ENCODE peak calls at places on chromosomes 1 and 21, in five cellular contexts. N, Q, J, I and K are unnamed samples.

GRCh38 chr1:90370696-90371095 is 346.4 kb downstream of the BARHL2 start:
- ATAC-seq in N (no peak), Q (no peak), J (no peak), I (no peak), K (no peak)

GRCh38 chr1:28031173-28031572 is 57.2 kb downstream of the EYA3 start:
- ATAC-seq in N (no peak), Q (no peak), J (no peak), I (no peak), K (no peak)

GRCh38 chr1:244205906-244206305 is 154.8 kb downstream of the ZBTB18 start:
- ATAC-seq in N (no peak), Q (no peak), J (no peak), I (no peak), K (no peak)

GRCh38 chr1:245155186-245156040 is 628 bp downstream of the KIF26B start:
- ATAC-seq in N (no peak), Q (peak), J (no peak), I (peak), K (no peak)

GRCh38 chr21:34537838-34538237 is 25.8 kb upstream of the KCNE1 start:
- ATAC-seq in N (no peak), Q (no peak), J (no peak), I (no peak), K (no peak)

GRCh38 chr1:89277725-89278124 is 5.1 kb upstream of the GBP5 start:
- ATAC-seq in N (no peak), Q (no peak), J (no peak), I (no peak), K (no peak)

GRCh38 chr1:35536551-35537162 is 20.5 kb downstream of the KIAA0319L start:
- ATAC-seq in N (no peak), Q (no peak), J (no peak), I (no peak), K (no peak)

GRCh38 chr21:41888749-41889376 is 9.7 kb upstream of the PRDM15 start:
- ATAC-seq in N (no peak), Q (no peak), J (no peak), I (no peak), K (no peak)

GRCh38 chr1:226223157-226223785 is at the start of gene MIXL1:
- ATAC-seq in N (peak), Q (peak), J (no peak), I (peak), K (no peak)

GRCh38 chr1:97379387-97380075 is 541.3 kb downstream of the DPYD start:
- ATAC-seq in N (no peak), Q (no peak), J (peak), I (no peak), K (no peak)

GRCh38 chr1:152640351-152640750 is 17.4 kb upstream of the LCE3A start:
- ATAC-seq in N (no peak), Q (no peak), J (no peak), I (no peak), K (no peak)

GRCh38 chr21:42990251-42990650 is 15.9 kb downstream of the PKNOX1 start:
- ATAC-seq in N (peak), Q (peak), J (no peak), I (no peak), K (no peak)

GRCh38 chr1:221989741-221990140 is 247.9 kb upstream of the DUSP10 start:
- ATAC-seq in N (no peak), Q (no peak), J (no peak), I (no peak), K (no peak)

GRCh38 chr1:39174400-39175081 is 30.0 kb upstream of the MACF1 start:
- ATAC-seq in N (no peak), Q (peak), J (no peak), I (no peak), K (no peak)

GRCh38 chr21:22961248-22961647 is 1963.0 kb downstream of the NCAM2 start:
- ATAC-seq in N (no peak), Q (no peak), J (no peak), I (no peak), K (no peak)

GRCh38 chr1:172254521-172255222 is 165.8 kb upstream of the C1orf105 start:
- ATAC-seq in N (peak), Q (no peak), J (no peak), I (no peak), K (no peak)

GRCh38 chr1:155125946-155126493 is 1.7 kb upstream of the EFNA1 start:
- ATAC-seq in N (no peak), Q (peak), J (peak), I (peak), K (peak)

GRCh38 chr1:243420369-243420768 is 164.5 kb downstream of the SDCCAG8 start:
- ATAC-seq in N (no peak), Q (no peak), J (no peak), I (no peak), K (no peak)

GRCh38 chr1:94316836-94317789 is 79.7 kb upstream of the ARHGAP29 start:
- ATAC-seq in N (no peak), Q (no peak), J (no peak), I (peak), K (no peak)

GRCh38 chr1:154664331-154664730 is 56.3 kb upstream of the ADAR start:
- ATAC-seq in N (no peak), Q (no peak), J (no peak), I (no peak), K (no peak)

GRCh38 chr1:116989851-116990250 is 11.7 kb upstream of the CD101 start:
- ATAC-seq in N (no peak), Q (no peak), J (no peak), I (no peak), K (no peak)

GRCh38 chr21:38448619-38449186 is 49.6 kb downstream of the ERG start:
- ATAC-seq in N (no peak), Q (no peak), J (no peak), I (no peak), K (no peak)

GRCh38 chr21:26112127-26112742 is 58.3 kb downstream of the APP start:
- ATAC-seq in N (peak), Q (no peak), J (no peak), I (no peak), K (no peak)

GRCh38 chr1:18646091-18646775 is 15.6 kb downstream of the PAX7 start:
- ATAC-seq in N (no peak), Q (no peak), J (no peak), I (no peak), K (no peak)

GRCh38 chr21:45294509-45295291 is 7.0 kb upstream of the POFUT2 start:
- ATAC-seq in N (no peak), Q (no peak), J (peak), I (no peak), K (peak)

GRCh38 chr1:20227704-20228103 is 41.4 kb upstream of the PLA2G2C start:
- ATAC-seq in N (no peak), Q (no peak), J (no peak), I (no peak), K (no peak)

GRCh38 chr1:22472596-22472995 is 20.9 kb downstream of the ZBTB40 start:
- ATAC-seq in N (no peak), Q (no peak), J (no peak), I (no peak), K (no peak)

GRCh38 chr1:230308039-230308438 is 118.1 kb downstream of the PGBD5 start:
- ATAC-seq in N (no peak), Q (peak), J (no peak), I (no peak), K (peak)

GRCh38 chr1:15261155-15262002 is 14.4 kb downstream of the FHAD1 start:
- ATAC-seq in N (peak), Q (peak), J (peak), I (peak), K (peak)

GRCh38 chr1:212718499-212718898 is 18.9 kb upstream of the BATF3 start:
- ATAC-seq in N (no peak), Q (peak), J (no peak), I (no peak), K (no peak)

GRCh38 chr1:179296831-179297377 is 3.3 kb downstream of the SOAT1 start:
- ATAC-seq in N (no peak), Q (no peak), J (no peak), I (no peak), K (no peak)

GRCh38 chr1:179298952-179299351 is 5.4 kb downstream of the SOAT1 start:
- ATAC-seq in N (peak), Q (no peak), J (no peak), I (no peak), K (no peak)

GRCh38 chr1:179293340-179294327 is at the start of gene SOAT1:
- ATAC-seq in N (peak), Q (peak), J (peak), I (peak), K (peak)

GRCh38 chr1:179296356-179296755 is 2.8 kb downstream of the SOAT1 start:
- ATAC-seq in N (no peak), Q (no peak), J (no peak), I (no peak), K (no peak)

GRCh38 chr1:179295356-179295755 is 1.8 kb downstream of the SOAT1 start:
- ATAC-seq in N (no peak), Q (no peak), J (no peak), I (no peak), K (no peak)
- H3K27ac ChIP-seq in N (peak), Q (no peak), J (peak), I (peak), K (no peak)

DNA sequence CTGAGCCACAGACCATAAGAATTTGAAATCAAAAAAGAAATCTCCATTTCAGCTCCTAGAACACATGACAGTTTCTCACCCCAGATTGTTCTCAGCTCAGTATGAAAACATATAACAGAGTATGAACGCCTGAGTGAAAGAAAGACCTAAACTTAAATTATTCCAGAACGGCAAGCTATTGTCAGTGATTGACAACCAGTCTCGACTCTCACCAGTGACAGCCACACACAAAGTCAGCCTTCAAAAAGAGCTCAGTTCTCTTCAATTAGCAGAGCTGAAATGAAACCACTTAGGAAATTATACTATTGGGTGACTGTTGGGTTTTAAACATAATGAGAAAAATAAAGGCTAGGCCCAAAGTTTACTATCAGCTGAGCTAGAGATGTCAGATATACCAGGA is 312.8 kb downstream of the OMA1 start:
- ATAC-seq in N (no peak), Q (no peak), J (no peak), I (no peak), K (no peak)
- TF ChIP-seq EP300 in N (no peak), Q (no peak), J (no peak), I (no peak), K (no peak)

GRCh38 chr1:2061065-2061778 is 11.0 kb downstream of the PRKCZ start:
- ATAC-seq in N (no peak), Q (peak), J (peak), I (no peak), K (no peak)

GRCh38 chr1:2060535-2060934 is 10.3 kb downstream of the PRKCZ start:
- ATAC-seq in N (no peak), Q (no peak), J (peak), I (no peak), K (no peak)

GRCh38 chr1:2060082-2060481 is 9.9 kb downstream of the PRKCZ start:
- ATAC-seq in N (no peak), Q (no peak), J (peak), I (no peak), K (no peak)

GRCh38 chr1:2056955-2057590 is 6.9 kb downstream of the PRKCZ start:
- ATAC-seq in N (no peak), Q (no peak), J (no peak), I (no peak), K (no peak)

DNA sequence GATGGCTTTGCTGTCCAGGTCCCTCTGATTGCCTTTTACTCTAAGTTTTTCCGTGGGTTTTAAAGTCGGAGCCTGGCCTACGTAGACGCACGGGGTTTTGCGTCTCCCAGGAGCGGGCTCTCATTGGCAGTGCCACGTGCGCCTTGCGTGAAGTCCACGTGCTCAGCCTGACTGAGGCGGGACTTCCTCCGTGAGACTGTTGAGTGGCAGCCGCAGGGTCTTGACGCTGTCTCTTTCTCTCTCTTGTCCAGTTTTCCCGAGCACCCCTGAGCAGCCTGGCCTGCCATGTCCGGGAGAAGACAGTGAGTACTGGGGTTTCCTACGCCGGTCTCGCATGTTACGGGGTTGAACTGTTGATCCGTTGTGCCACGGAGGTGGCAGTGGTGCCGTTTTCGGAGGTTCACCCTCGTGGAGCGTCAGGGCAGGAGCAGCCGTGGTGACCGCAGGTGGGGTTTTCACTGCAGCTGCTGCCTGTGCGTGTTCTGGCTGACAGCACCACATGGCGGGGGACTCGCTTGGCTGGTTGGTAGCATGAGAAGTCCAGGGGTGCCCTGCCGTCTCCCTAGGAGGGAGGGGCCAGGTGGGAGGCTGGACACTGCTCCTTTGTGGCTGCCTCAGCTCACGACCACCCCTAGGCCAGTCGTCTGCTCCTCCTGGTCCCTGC is 9.2 kb downstream of the PRKCZ start:
- ATAC-seq in N (no peak), Q (no peak), J (no peak), I (no peak), K (no peak)
- TF ChIP-seq POLR2AphosphoS5 in N (no peak), Q (no peak), J (no peak), I (no peak), K (no peak)

DNA sequence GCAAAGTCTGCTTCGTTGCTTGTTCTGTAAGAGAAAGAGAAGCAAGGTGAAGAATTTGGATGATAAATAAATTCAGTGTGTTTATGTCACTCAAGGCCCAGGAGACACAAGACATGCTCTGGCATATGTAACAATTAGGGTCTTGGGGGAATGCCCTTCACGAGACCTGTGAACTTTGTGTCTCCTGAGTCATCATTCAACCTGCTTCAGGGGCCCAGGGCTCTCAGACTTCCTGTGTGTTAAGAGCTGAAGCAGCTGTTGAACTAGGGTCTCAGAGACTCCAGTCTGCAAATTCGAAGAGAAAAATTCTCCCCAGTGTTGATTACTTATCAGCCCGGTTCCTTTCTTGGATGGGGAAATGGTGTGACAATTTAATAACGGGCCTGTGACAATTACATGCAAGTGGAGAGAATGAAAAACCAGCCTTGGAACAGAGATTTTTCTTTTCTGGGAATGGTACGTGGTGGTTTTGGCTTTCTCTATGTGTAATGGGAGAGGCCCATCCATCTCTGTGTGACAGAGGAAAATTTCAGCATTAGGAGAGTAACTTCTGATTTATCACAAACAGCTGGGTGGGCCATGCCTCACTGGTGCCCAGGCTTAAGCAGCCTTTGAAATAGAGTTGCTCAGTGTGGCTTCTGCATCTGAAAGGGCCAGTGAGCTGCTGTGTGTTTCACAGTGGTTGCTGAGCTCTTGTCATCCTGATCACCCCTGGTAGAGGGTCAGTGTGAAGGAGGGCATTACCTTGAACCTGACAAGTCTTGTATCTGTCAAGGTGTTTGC is 22.4 kb downstream of the HUNK start:
- ATAC-seq in N (no peak), Q (no peak), J (no peak), I (peak), K (no peak)
- H3K27ac ChIP-seq in N (no peak), Q (no peak), J (no peak), I (peak), K (no peak)

GRCh38 chr1:169893645-169894423 is at the start of gene SCYL3:
- ATAC-seq in N (peak), Q (peak), J (peak), I (peak), K (peak)
- TF ChIP-seq EP300 in N (peak), Q (no peak), J (no peak), I (peak), K (no peak)

GRCh38 chr1:182616130-182617074 is 12.2 kb upstream of the RGS16 start:
- ATAC-seq in N (peak), Q (peak), J (peak), I (no peak), K (peak)

GRCh38 chr1:182614796-182615451 is 10.7 kb upstream of the RGS16 start:
- ATAC-seq in N (peak), Q (peak), J (peak), I (peak), K (peak)

GRCh38 chr1:182617075-182617429 is 12.9 kb upstream of the RGS16 start:
- ATAC-seq in N (no peak), Q (no peak), J (no peak), I (no peak), K (no peak)

GRCh38 chr1:182617734-182618288 is 13.6 kb upstream of the RGS16 start:
- ATAC-seq in N (no peak), Q (no peak), J (no peak), I (no peak), K (no peak)

DNA sequence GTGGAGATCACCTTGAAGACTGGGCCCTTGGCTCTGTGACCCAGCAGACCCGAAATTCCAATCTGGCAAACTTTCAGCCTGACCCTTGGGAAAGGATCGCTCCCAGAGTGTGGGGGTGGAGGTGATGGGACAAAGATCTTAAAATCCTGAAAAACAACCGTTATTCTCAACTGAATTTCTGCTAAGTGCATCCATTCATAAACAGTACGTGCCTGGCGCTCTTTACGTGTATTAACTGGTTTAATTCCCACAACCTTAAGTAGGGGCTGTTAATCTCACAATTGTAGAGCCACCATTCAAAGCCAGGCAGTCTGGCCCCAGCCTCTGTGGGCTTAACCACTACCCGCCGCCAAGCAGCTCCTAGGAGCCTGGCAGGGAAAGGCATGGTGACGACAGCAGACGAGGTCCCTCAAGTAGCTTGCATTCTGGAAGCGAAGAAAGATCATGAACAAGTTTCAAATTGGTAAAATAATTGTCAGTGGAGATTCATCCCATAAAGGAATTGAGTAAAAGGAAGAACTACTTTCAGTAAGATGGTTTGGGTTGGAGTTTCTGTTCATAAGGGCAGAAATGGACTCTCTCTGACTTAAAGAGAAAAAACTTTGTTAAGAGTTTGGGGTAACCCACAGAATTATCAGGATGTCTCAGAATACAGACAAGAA is 11.4 kb upstream of the RGS16 start:
- ATAC-seq in N (peak), Q (peak), J (peak), I (peak), K (peak)
- TF ChIP-seq POLR2AphosphoS5 in N (peak), Q (no peak), J (no peak), I (no peak), K (no peak)